ENCODE peak calls at places on chromosome 15, in seven cellular contexts. X is transverse colon; S is CD8-positive, alpha-beta T cell; V is spleen; B is lower lobe of right lung; A is effector memory CD4-positive, alpha-beta T cell; I is H1. Z is an unnamed sample.

GRCh38 chr15:40770147-40770721 is 454 bp downstream of the C15orf62 start:
- DNase-seq in X (peak; percentile 51), S (no peak), V (peak; percentile 78), B (peak; percentile 54), A (no peak), I (no peak), Z (no peak)

GRCh38 chr15:67784057-67784781 is 41.1 kb upstream of the SKOR1 start:
- DNase-seq in X (peak; percentile 58), S (no peak), V (peak; percentile 91), B (no peak), A (no peak), I (no peak), Z (no peak)

GRCh38 chr15:60840703-60841411 is 361.9 kb upstream of the ICE2 start:
- DNase-seq in X (no peak), S (peak; percentile 38), V (no peak), B (no peak), A (peak; percentile 31), I (no peak), Z (no peak)

GRCh38 chr15:75138016-75138999 is 63.4 kb upstream of the C15orf39 start:
- DNase-seq in X (no peak), S (no peak), V (no peak), B (no peak), A (no peak), I (no peak), Z (no peak)

GRCh38 chr15:87935583-87935982 is 321.0 kb downstream of the NTRK3 start:
- DNase-seq in X (no peak), S (no peak), V (no peak), B (no peak), A (no peak), I (no peak), Z (no peak)

GRCh38 chr15:45650889-45651525 is 16.2 kb downstream of the SQOR start:
- DNase-seq in X (no peak), S (no peak), V (peak; percentile 78), B (no peak), A (no peak), I (no peak), Z (no peak)

GRCh38 chr15:20355256-20355868 is 186.2 kb downstream of the GOLGA6L6 start:
- DNase-seq in X (no peak), S (no peak), V (peak; percentile 81), B (no peak), A (no peak), I (no peak), Z (no peak)

GRCh38 chr15:55816017-55816416 is 73.1 kb upstream of the PRTG start:
- DNase-seq in X (no peak), S (no peak), V (no peak), B (no peak), A (no peak), I (no peak), Z (no peak)

GRCh38 chr15:73165844-73166243 is 113.6 kb downstream of the NEO1 start:
- DNase-seq in X (no peak), S (no peak), V (no peak), B (no peak), A (no peak), I (no peak), Z (no peak)

GRCh38 chr15:59329570-59330350 is 42.9 kb downstream of the MYO1E start:
- DNase-seq in X (no peak), S (no peak), V (no peak), B (no peak), A (no peak), I (no peak), Z (no peak)

GRCh38 chr15:81001180-81002003 is 669 bp downstream of the TLNRD1 start:
- DNase-seq in X (peak; percentile 73), S (peak; percentile 50), V (peak; percentile 92), B (peak; percentile 77), A (peak; percentile 58), I (no peak), Z (peak; percentile 48)

GRCh38 chr15:34122771-34123183 is 20.9 kb downstream of the PGBD4 start:
- DNase-seq in X (no peak), S (no peak), V (no peak), B (no peak), A (no peak), I (no peak), Z (no peak)

GRCh38 chr15:45385568-45385967 is 7.2 kb upstream of the GATM start:
- DNase-seq in X (no peak), S (no peak), V (no peak), B (no peak), A (no peak), I (no peak), Z (no peak)

GRCh38 chr15:81776961-81777360 is 268.9 kb downstream of the MEX3B start:
- DNase-seq in X (no peak), S (no peak), V (no peak), B (no peak), A (no peak), I (no peak), Z (no peak)

GRCh38 chr15:46413799-46414198 is 779.0 kb downstream of the SQOR start:
- DNase-seq in X (no peak), S (no peak), V (no peak), B (no peak), A (no peak), I (no peak), Z (no peak)

DNA sequence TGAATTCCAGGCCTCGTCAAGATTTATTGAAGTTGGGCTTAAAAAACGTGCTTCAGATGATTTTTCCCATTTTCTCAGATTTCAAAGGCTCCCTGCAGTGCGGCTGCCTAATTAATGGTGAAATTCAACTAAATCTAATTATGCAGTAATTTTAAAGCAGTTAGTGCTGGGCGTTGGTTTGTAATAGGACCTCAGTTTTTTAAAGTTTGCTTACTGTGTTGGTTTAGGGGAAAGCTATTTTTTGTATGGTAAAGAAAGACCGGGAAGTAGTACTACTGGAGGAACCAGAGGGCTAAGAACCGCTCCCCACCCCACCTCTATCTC is 11.6 kb downstream of the NR2F2 start:
- DNase-seq in X (no peak), S (no peak), V (no peak), B (no peak), A (no peak), I (no peak), Z (no peak)
- H3K27ac ChIP-seq in X (peak overlapping the region; percentile 94), S (no peak overlapping the region), V (peak overlapping the region; percentile 89), B (peak overlapping the region; percentile 90), A (no peak overlapping the region), I (no peak overlapping the region), Z (no peak overlapping the region)

DNA sequence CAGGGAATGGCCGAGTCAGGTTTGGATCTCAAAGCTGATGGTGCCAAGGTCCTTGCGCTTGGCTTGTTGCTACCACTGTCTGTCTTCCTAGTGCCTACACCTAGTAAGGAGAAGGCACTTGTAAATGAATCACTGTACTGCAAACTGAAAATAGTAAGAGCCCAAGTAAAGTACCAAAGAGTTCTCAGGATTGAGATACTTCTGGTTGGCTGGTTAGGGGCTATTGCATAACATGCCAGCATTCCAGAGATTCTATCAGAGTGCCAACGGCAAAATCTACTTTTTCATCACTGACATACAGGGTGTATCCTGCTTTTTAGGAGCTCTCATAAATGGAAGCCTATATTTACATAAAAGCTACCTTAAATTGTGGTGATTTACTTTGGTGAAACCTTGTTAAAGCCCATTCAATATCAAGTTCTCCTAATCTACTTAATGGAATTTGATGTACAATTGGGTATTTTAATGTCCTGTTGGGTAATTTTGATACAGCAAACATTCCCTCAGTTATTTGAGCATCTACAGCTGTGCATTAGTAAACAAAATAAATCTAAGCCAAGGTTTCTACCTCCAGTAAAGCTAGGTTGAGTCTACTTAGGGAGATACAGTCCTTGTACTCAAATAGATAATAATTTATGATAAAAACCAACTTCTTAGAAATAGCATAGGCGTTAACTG is 30.7 kb upstream of the CHD2 start:
- DNase-seq in X (no peak), S (no peak), V (no peak), B (no peak), A (no peak), I (no peak), Z (no peak)
- H3K27ac ChIP-seq in X (peak overlapping the region; percentile 71), S (no peak overlapping the region), V (no peak overlapping the region), B (peak overlapping the region; percentile 57), A (no peak overlapping the region), I (no peak overlapping the region), Z (no peak overlapping the region)

GRCh38 chr15:29805043-29805707 is 17.1 kb downstream of the TJP1 start:
- DNase-seq in X (no peak), S (no peak), V (no peak), B (no peak), A (no peak), I (no peak), Z (peak; percentile 32)
- H3K27ac ChIP-seq in X (peak overlapping the region; percentile 56), S (no peak overlapping the region), V (no peak overlapping the region), B (no peak overlapping the region), A (no peak overlapping the region), I (no peak overlapping the region), Z (peak overlapping the region; percentile 64)

GRCh38 chr15:28977377-28978010 is 91.7 kb downstream of the APBA2 start:
- DNase-seq in X (no peak), S (no peak), V (peak; percentile 34), B (no peak), A (no peak), I (peak; percentile 19), Z (peak; percentile 82)

GRCh38 chr15:28978661-28979060 is 92.9 kb downstream of the APBA2 start:
- DNase-seq in X (no peak), S (no peak), V (peak; percentile 44), B (no peak), A (no peak), I (no peak), Z (no peak)

GRCh38 chr15:28978011-28978378 is 92.2 kb downstream of the APBA2 start:
- DNase-seq in X (no peak), S (no peak), V (no peak), B (no peak), A (no peak), I (no peak), Z (no peak)

GRCh38 chr15:28980709-28981350 is 95.1 kb downstream of the APBA2 start:
- DNase-seq in X (no peak), S (no peak), V (no peak), B (no peak), A (no peak), I (no peak), Z (no peak)

GRCh38 chr15:28979208-28979891 is 93.6 kb downstream of the APBA2 start:
- DNase-seq in X (no peak), S (no peak), V (peak; percentile 48), B (no peak), A (no peak), I (no peak), Z (no peak)
- H3K27ac ChIP-seq in X (no peak overlapping the region), S (no peak overlapping the region), V (no peak overlapping the region), B (no peak overlapping the region), A (no peak overlapping the region), I (no peak overlapping the region), Z (peak overlapping the region; percentile 98)

Z was measured in substantia nigra.